ENCODE peak calls at places on chromosomes 7 and 10, in four cellular contexts. O is sigmoid colon, S is transverse colon, L is heart left ventricle. U is an unnamed sample.

GRCh38 chr10:7015457-7015856 is 395.4 kb downstream of the SFMBT2 start:
- DNase-seq in O (no peak), L (no peak), S (no peak), U (no peak)

GRCh38 chr10:32386623-32387022 is 39.7 kb upstream of the EPC1 start:
- DNase-seq in O (no peak), S (no peak), L (no peak), U (no peak)

GRCh38 chr10:24762966-24763623 is 39.4 kb upstream of the ARHGAP21 start:
- DNase-seq in S (no peak), O (no peak), L (no peak), U (no peak)

GRCh38 chr7:29228289-29229011 is 33.9 kb downstream of the CHN2 start:
- DNase-seq in L (no peak), O (no peak), S (peak; percentile 27), U (no peak)

GRCh38 chr7:101546308-101546936 is 82.7 kb downstream of the MYL10 start:
- DNase-seq in O (peak; percentile 26), S (no peak), L (no peak), U (no peak)

GRCh38 chr10:74071151-74071550 is 73.2 kb downstream of the VCL start:
- DNase-seq in S (no peak), L (no peak), O (no peak), U (no peak)

GRCh38 chr10:48509974-48510692 is 94.7 kb downstream of the ARHGAP22 start:
- DNase-seq in L (no peak), S (no peak), O (no peak), U (no peak)

GRCh38 chr10:71771821-71772617 is 1.3 kb downstream of the VSIR start:
- DNase-seq in O (peak; percentile 96), S (peak; percentile 69), L (peak; percentile 92), U (peak; percentile 74)

GRCh38 chr10:14023612-14024348 is 306.9 kb downstream of the FRMD4A start:
- DNase-seq in L (no peak), S (no peak), O (no peak), U (no peak)

GRCh38 chr10:114110174-114110972 is 63.6 kb downstream of the CCDC186 start:
- DNase-seq in L (no peak), O (no peak), S (no peak), U (no peak)
- TF ChIP-seq CTCF in L (no peak), O (no peak), S (peak; percentile 20), U (no peak)

DNA sequence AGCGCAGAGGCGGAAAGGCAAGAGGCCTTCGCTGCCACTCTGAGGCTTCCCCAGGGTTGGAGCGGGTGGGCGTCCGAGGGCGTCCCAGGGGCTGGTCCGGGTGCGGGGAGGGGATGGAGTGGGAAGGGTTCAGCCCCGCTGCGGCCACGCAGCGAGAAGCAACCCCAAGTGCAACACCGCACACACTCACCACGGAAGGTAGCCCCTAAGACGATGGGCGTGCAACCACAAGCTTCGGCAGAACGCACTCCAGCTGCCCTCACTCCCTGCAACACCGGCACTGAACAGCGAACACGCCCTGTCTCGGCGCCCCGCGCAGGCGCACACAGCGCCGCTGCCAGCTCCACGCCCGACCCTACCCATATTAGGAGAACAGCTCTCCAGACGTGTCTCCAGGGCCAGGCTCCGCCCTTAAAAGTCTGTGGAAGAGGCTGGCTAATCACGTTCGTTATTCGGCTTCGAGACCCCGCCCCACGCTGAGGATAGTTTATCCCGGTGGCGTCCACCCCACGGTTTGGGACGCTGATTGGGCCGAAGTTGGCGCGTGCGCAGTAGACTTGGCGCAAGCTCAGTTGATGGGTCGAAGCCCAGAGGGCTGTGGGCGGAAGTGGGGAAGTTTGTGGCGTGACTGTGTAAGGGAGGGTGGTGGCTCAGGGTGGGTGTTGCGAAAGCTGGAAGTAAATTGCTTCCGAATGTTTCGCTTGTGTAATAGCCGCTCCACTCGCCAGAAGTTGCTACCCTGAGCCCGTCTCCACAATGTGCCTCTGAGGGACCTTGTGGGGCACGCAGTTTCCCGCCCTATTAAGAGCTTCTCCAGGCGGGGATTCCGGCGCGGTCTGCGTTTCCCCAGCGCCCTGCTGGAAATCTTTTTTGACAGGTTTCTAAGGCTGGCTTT is at the start of gene RSU1:
- DNase-seq in O (peak; percentile 100), L (peak; percentile 100), S (peak; percentile 100), U (peak; percentile 100)
- TF ChIP-seq POLR2A in O (peak; percentile 58), L (no peak), S (peak; percentile 78), U (peak; percentile 36)

GRCh38 chr10:30062582-30062981 is 3.2 kb upstream of the JCAD start:
- DNase-seq in O (no peak), L (no peak), S (no peak), U (no peak)
- H3K27ac ChIP-seq in O (no peak overlapping the region), L (peak overlapping the region; percentile 42), S (no peak overlapping the region), U (no peak overlapping the region)

DNA sequence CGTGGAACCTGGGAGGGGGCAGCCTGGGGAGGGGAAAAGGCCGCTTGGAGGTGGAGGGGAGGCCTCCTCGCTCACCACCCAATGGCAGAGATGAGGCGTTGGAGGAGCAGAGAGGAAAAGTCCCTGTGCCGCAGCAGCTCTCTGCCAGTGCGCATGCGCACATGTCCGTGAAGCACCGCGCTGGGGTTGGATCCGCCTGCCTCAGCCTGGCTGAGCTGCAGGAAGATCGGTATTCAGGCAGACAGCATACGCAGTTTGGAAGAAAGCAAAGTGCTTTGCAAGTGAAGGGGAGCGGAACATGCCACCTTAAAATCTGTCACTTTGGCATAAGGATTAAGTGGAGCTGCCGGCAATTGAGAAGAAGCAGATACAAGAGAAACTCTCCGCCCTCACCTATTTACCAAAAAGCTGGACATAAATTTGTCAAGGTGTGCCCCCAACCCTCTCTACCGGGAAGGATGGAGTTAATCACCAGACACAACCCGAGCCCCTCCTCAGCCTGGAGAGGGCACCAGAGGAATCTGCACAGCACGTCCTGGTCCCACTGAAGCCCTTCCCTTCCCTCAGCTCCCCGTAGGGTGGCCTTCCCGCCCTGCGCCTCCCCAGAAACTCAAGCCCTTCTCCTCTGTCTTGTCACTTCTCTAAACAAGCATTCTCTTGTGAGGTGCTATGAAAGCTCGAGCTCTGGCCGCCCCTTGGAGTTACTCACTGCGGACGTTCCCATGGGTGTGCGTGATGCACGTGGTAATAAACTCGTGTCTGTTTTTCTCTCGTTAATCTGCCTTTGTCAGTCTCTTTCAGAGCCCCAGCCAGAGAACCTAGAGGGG is 32.2 kb upstream of the TMEM72 start:
- DNase-seq in S (peak; percentile 86), O (peak; percentile 95), L (peak; percentile 91), U (peak; percentile 76)
- TF ChIP-seq CTCF in S (no peak), O (no peak), L (no peak), U (no peak)

DNA sequence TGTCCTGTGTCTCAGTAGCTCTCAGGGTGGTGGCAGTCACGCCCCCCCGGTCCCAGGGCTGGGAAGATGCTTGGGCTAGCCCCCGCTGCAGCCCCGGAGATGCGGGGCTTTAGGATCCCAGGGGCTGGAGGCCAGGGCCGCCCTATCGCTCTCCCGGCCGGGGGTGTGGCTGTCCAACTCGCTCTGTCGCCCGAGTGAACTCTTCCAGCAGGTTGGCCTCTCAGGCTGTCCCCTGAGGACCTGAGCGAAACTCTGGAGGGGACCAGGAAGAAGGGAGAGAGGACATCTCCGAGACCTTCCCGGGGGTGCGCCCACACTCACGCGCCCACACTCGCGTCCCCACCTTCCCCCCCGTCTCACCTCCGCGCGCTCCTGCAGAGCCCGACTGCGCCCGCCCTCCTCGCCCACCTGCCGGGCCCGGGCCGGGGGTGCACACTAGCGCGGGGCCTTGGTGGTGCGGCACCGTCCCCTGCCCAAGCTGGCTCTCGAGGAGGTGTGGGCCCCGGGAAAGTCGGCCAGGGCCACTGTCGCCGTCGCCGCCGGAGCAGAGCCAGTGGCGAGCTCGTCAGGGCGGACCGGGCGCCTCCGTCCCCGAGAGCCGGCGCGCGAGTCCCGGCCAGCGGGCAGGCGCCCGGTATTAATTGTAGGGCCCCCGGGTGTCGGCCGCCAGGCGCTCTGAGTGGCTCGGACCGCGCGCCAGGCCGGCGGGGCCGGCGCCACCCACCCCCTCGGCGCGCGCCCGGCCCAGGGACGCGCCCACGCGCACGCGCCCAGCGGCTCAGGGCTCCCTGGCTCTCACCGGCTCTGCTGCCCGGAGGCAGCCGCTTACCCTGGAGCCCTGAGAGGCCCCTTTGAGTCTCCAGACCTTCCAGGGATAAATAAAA is 101.8 kb upstream of the SVIL start:
- DNase-seq in O (peak; percentile 88), S (peak; percentile 70), L (peak; percentile 72), U (peak; percentile 60)
- TF ChIP-seq POLR2A in O (peak; percentile 85), S (peak; percentile 57), L (peak; percentile 10), U (no peak)

GRCh38 chr7:27142562-27143021 is 889 bp downstream of the HOXA5 start:
- DNase-seq in S (no peak), O (no peak), L (no peak), U (no peak)

GRCh38 chr7:27143950-27144798 is 693 bp upstream of the HOXA5 start:
- DNase-seq in O (peak; percentile 64), L (no peak), S (peak; percentile 53), U (no peak)

GRCh38 chr7:27144799-27145166 is 1.3 kb upstream of the HOXA5 start:
- DNase-seq in L (no peak), S (peak; percentile 24), O (peak; percentile 65), U (no peak)

GRCh38 chr7:27141591-27142561 is 1.6 kb downstream of the HOXA5 start:
- DNase-seq in S (peak; percentile 37), L (no peak), O (no peak), U (no peak)

GRCh38 chr7:27143022-27143949 is at the start of gene HOXA5:
- DNase-seq in O (peak; percentile 90), S (peak; percentile 84), L (no peak), U (peak; percentile 94)
- H3K27ac ChIP-seq in O (peak within 1 kb of the TSS; percentile 82), S (peak within 1 kb of the TSS; percentile 98), L (no peak within 1 kb of the TSS), U (peak within 1 kb of the TSS; percentile 95)

DNA sequence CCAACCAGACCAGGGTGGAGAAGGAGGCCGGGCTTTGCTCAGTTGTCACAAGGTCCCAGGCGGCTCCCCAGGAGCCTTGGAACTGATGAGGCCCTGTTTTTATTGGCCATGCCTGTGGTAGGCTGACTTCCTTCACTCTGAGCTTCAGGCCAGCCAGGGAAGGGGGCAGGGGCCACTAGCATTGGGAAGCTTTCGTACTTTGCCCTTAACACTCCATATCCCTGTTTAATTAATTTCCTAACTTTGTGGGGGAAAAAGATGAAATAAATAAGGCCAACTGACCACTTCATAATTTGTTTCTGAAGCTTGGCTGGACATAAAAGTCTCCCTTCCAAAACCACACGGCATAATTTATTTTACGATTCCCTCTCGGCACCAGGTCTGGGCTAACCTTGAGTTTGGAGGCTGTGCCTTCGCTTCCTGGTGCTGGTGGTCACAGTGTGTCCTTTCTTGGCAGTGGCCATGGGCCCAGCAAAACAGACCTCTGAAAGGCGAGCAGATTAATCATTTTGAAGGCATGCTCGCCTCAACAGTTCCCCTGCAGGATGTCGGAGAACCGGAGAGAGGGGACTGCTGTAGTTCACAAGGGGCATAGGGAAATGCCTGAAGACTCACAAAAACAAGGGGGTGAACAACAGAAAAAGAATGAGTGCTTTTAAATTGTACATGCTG is 965.9 kb downstream of the LRMDA start:
- DNase-seq in O (peak; percentile 94), L (peak; percentile 31), S (no peak), U (no peak)
- TF ChIP-seq CTCF in O (no peak), L (no peak), S (no peak), U (no peak)